ENCODE peak calls at places on chromosomes 1 and 21, in ten cellular contexts. Z is transverse colon; K is fibroblast of lung; J is Caco-2; X is CD8-positive, alpha-beta T cell; G is uterus; Q is endothelial cell of umbilical vein; W is HAP-1; U is spleen; M is upper lobe of right lung. O is an unnamed sample.

GRCh38 chr1:12275370-12275769 is 45.5 kb downstream of the VPS13D start:
- DNase-seq in Z (peak; percentile 17), K (peak; percentile 30), J (no peak), X (peak; percentile 9), G (no peak), Q (peak; percentile 20), W (peak; percentile 73), U (no peak), M (peak; percentile 70), O (peak; percentile 38)

GRCh38 chr1:222009105-222009730 is 267.3 kb upstream of the DUSP10 start:
- DNase-seq in Z (no peak), K (peak; percentile 25), J (no peak), X (peak; percentile 5), G (no peak), Q (peak; percentile 12), W (peak; percentile 11), U (no peak), M (no peak), O (peak; percentile 11)

GRCh38 chr1:157994704-157995540 is 1.5 kb downstream of the KIRREL1 start:
- DNase-seq in Z (peak; percentile 20), K (peak; percentile 37), J (no peak), X (no peak), G (peak; percentile 56), Q (peak; percentile 51), W (no peak), U (no peak), M (no peak), O (peak; percentile 35)

GRCh38 chr1:158154501-158154900 is 26.2 kb upstream of the CD1D start:
- DNase-seq in Z (no peak), K (no peak), J (no peak), X (no peak), G (no peak), Q (no peak), W (no peak), U (no peak), M (no peak), O (no peak)

GRCh38 chr1:185681034-185681633 is 53.1 kb upstream of the HMCN1 start:
- DNase-seq in Z (no peak), K (peak; percentile 50), J (no peak), X (no peak), G (no peak), Q (peak; percentile 64), W (peak; percentile 53), U (no peak), M (no peak), O (no peak)

GRCh38 chr1:239891621-239892358 is 199.9 kb upstream of the FMN2 start:
- DNase-seq in Z (no peak), K (no peak), J (no peak), X (no peak), G (no peak), Q (no peak), W (no peak), U (no peak), M (no peak), O (no peak)

GRCh38 chr1:201888282-201889033 is at the start of gene SHISA4:
- DNase-seq in Z (peak; percentile 54), K (peak; percentile 47), J (peak; percentile 30), X (no peak), G (peak; percentile 63), Q (peak; percentile 81), W (peak; percentile 29), U (peak; percentile 88), M (peak; percentile 91), O (peak; percentile 98)

GRCh38 chr1:211775208-211775607 is 55.4 kb downstream of the LPGAT1 start:
- DNase-seq in Z (no peak), K (no peak), J (no peak), X (no peak), G (no peak), Q (no peak), W (no peak), U (no peak), M (no peak), O (no peak)

GRCh38 chr1:19559641-19560040 is 74.3 kb upstream of the CAPZB start:
- DNase-seq in Z (no peak), K (peak; percentile 64), J (no peak), X (no peak), G (no peak), Q (no peak), W (no peak), U (no peak), M (no peak), O (no peak)

GRCh38 chr1:214248294-214249082 is 32.5 kb upstream of the SMYD2 start:
- DNase-seq in Z (no peak), K (no peak), J (no peak), X (no peak), G (no peak), Q (peak; percentile 49), W (no peak), U (no peak), M (no peak), O (no peak)

DNA sequence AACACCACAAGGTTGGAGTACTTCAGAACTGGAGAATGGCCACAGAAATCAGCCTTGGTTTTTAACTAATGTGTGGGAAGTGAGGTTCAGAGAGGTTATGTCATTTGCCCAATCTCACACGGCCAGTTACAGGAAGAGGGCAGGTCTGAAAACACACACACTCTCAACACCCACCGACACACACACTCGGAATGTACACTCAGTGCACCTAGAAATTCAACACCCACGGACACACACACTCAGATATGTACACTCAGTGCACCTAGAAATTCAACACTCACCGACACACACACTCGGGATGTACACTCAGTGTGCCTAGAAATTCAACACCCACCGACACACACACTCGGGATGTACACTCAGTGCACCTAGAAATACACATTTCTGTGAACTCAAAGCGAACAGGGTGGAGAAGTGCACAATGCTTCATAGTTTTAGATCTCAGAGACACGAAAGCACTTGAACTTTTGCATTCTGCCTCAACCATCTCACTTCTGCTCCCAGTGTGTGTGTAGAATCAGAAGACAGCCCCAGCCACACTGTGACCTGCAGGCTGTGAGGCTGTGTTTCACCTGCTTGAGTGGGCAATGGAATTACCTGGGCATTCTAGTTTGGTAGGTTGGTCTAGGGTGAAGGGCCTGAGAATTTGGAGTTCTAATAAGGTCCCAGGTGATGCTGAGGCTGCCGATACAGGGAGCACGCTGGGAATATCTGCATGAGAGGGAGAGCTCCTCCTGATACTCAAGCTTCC is 170.5 kb downstream of the CLIC6 start:
- DNase-seq in Z (no peak), K (no peak), J (no peak), X (no peak), G (no peak), Q (no peak), W (no peak), U (no peak), M (no peak), O (peak; percentile 31)
- H3K4me1 ChIP-seq in Z (peaks cover 7% of the 10 kb centered on the region), K (peaks cover 37% of the 10 kb centered on the region), J (no peaks in the 10 kb centered on the region), X (peaks cover 16% of the 10 kb centered on the region), G (no peaks in the 10 kb centered on the region), Q (peaks cover 30% of the 10 kb centered on the region), W (no peaks in the 10 kb centered on the region), U (peaks cover 26% of the 10 kb centered on the region), M (peaks cover 55% of the 10 kb centered on the region), O (peaks cover 58% of the 10 kb centered on the region)

DNA sequence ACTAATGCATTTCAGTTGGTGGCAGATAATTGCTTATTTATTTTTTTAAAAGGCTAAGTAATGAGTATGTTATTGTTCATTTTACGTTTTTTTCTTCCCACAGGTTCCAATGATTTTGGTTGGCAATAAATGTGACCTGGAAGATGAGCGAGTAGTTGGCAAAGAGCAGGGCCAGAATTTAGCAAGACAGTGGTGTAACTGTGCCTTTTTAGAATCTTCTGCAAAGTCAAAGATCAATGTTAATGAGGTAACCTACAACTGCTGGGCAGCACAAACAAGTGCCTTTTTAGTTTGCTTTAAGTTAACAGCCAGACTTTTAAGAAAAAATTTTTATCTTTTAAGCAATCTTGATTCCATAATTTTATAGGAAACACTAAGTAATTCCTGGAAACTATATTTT is 35.0 kb downstream of the INKA2 start:
- DNase-seq in Z (no peak), K (no peak), J (no peak), X (no peak), G (no peak), Q (no peak), W (no peak), U (no peak), M (no peak), O (no peak)
- H3K36me3 ChIP-seq in Z (peaks cover 37% of the 10 kb centered on the region), K (peaks cover 6% of the 10 kb centered on the region), J (no peaks in the 10 kb centered on the region), X (peaks cover 55% of the 10 kb centered on the region), G (no peaks in the 10 kb centered on the region), Q (peaks cover 11% of the 10 kb centered on the region), W (peaks cover 10% of the 10 kb centered on the region), U (peaks cover 93% of the 10 kb centered on the region), M (peaks cover 88% of the 10 kb centered on the region), O (peaks cover 18% of the 10 kb centered on the region)

DNA sequence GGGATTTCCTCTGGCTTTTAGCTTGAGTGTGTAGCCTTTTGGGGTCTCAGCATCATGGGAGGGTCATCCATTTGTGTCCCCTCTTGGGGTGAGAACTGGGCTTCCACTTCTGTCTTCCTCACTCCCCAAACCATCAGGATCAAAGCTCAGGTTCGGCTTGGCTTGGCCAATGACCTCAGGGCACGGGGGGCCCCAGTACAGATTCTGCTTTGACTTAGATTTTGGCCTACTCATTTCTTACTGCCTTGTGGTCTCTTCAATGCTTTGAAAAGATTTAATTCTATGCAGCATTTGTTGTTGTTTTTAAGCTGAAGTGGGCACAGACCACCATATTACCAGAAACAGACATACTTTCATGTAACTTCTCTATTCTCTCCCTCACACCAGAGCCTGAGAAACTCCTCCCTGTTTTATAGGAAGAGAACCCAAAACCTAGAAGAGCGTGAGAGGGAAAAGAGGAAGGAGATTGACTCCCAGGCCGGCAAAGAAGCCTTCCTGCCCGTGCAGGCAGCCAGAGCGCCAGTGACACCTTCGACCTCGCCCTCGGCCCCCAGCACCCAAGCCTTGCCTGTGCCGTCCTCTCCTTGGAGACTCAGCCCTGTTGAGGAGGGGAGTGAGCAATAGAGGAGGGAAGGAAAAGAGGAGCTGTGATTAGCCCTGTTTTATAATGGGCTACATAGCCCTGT is 1.9 kb upstream of the S100A3 start:
- DNase-seq in Z (peak; percentile 8), K (no peak), J (no peak), X (no peak), G (no peak), Q (no peak), W (no peak), U (peak; percentile 76), M (peak; percentile 54), O (no peak)
- H3K4me1 ChIP-seq in Z (peaks cover 29% of the 10 kb centered on the region), K (peaks cover 44% of the 10 kb centered on the region), J (peaks cover 46% of the 10 kb centered on the region), X (peaks cover 12% of the 10 kb centered on the region), G (no peaks in the 10 kb centered on the region), Q (peaks cover 20% of the 10 kb centered on the region), W (no peaks in the 10 kb centered on the region), U (peaks cover 31% of the 10 kb centered on the region), M (peaks cover 44% of the 10 kb centered on the region), O (peaks cover 35% of the 10 kb centered on the region)

GRCh38 chr1:2936568-2937515 is 84.4 kb upstream of the ACTRT2 start:
- DNase-seq in Z (no peak), K (no peak), J (no peak), X (no peak), G (no peak), Q (no peak), W (no peak), U (peak; percentile 38), M (no peak), O (peak; percentile 36)

GRCh38 chr1:2939041-2939552 is 82.2 kb upstream of the ACTRT2 start:
- DNase-seq in Z (no peak), K (no peak), J (no peak), X (no peak), G (no peak), Q (no peak), W (no peak), U (peak; percentile 61), M (no peak), O (no peak)

GRCh38 chr1:2935766-2936390 is 85.4 kb upstream of the ACTRT2 start:
- DNase-seq in Z (no peak), K (no peak), J (no peak), X (no peak), G (no peak), Q (no peak), W (no peak), U (peak; percentile 69), M (no peak), O (no peak)

GRCh38 chr1:2940178-2940577 is 81.1 kb upstream of the ACTRT2 start:
- DNase-seq in Z (no peak), K (no peak), J (no peak), X (no peak), G (no peak), Q (no peak), W (no peak), U (peak; percentile 41), M (no peak), O (no peak)

GRCh38 chr1:2937805-2938204 is 83.5 kb upstream of the ACTRT2 start:
- DNase-seq in Z (no peak), K (no peak), J (no peak), X (no peak), G (no peak), Q (no peak), W (no peak), U (no peak), M (no peak), O (no peak)
- H3K36me3 ChIP-seq in Z (no peaks in the 10 kb centered on the region), K (no peaks in the 10 kb centered on the region), J (no peaks in the 10 kb centered on the region), X (no peaks in the 10 kb centered on the region), G (no peaks in the 10 kb centered on the region), Q (no peaks in the 10 kb centered on the region), W (no peaks in the 10 kb centered on the region), U (no peaks in the 10 kb centered on the region), M (no peaks in the 10 kb centered on the region), O (no peaks in the 10 kb centered on the region)

O was measured in thyroid gland.